ENCODE peak calls at places on chromosomes 13 and 19, in six cellular contexts. N is fibroblast of villous mesenchyme, X is colonic mucosa, R is cardiac muscle cell, E is neural crest cell, H is choroid plexus epithelial cell. M is an unnamed sample.

GRCh38 chr19:13430790-13431582 is 75.3 kb downstream of the CACNA1A start:
- DNase-seq in H (peak; percentile 50), X (peak; percentile 37), R (peak; percentile 71), N (peak; percentile 36), E (peak; percentile 44), M (peak; percentile 66)

GRCh38 chr13:98214008-98214643 is 37.1 kb upstream of the RNF113B start:
- DNase-seq in E (peak; percentile 9), X (no peak), N (peak; percentile 80), R (peak; percentile 56), H (peak; percentile 65), M (peak; percentile 50)

GRCh38 chr19:3310280-3310679 is 56.1 kb upstream of the NFIC start:
- DNase-seq in H (no peak), X (no peak), E (no peak), R (no peak), N (no peak), M (no peak)

GRCh38 chr13:96575423-96576320 is 418.6 kb downstream of the OXGR1 start:
- DNase-seq in N (no peak), H (no peak), E (no peak), R (peak; percentile 5), X (no peak), M (peak; percentile 63)

GRCh38 chr19:8423821-8424223 is 10.7 kb downstream of the MARCHF2 start:
- DNase-seq in H (peak; percentile 98), R (peak; percentile 99), N (peak; percentile 99), E (peak; percentile 42), X (peak; percentile 86), M (peak; percentile 99)

GRCh38 chr13:90049989-90050671 is 1297.4 kb upstream of the MIR17HG start:
- DNase-seq in R (no peak), E (no peak), N (no peak), H (peak; percentile 42), X (no peak), M (no peak)

GRCh38 chr19:12139309-12139708 is 841 bp downstream of the ZNF20 start:
- DNase-seq in E (no peak), N (peak; percentile 12), X (no peak), R (no peak), H (peak; percentile 13), M (no peak)

GRCh38 chr13:41917641-41918040 is 43.3 kb downstream of the VWA8 start:
- DNase-seq in H (peak; percentile 87), R (peak; percentile 74), X (no peak), N (peak; percentile 55), E (no peak), M (peak; percentile 66)

GRCh38 chr19:51181913-51182419 is 39.9 kb downstream of the SIGLEC7 start:
- DNase-seq in H (peak; percentile 14), E (no peak), N (no peak), R (peak; percentile 5), X (no peak), M (no peak)

GRCh38 chr13:106233336-106233735 is 302.1 kb downstream of the EFNB2 start:
- DNase-seq in H (no peak), X (no peak), N (no peak), E (no peak), R (no peak), M (no peak)

GRCh38 chr13:110137677-110138008 is 169.3 kb downstream of the COL4A1 start:
- DNase-seq in X (peak; percentile 36), N (no peak), R (peak; percentile 30), H (no peak), E (no peak), M (no peak)

GRCh38 chr13:62643007-62643483 is 1227.4 kb upstream of the PCDH20 start:
- DNase-seq in E (no peak), R (no peak), H (peak; percentile 49), N (no peak), X (no peak), M (peak; percentile 8)

GRCh38 chr19:53161123-53161522 is 2.3 kb upstream of the ZNF347 start:
- DNase-seq in N (no peak), X (no peak), E (no peak), H (no peak), R (no peak), M (no peak)

GRCh38 chr19:18850560-18851375 is 19.0 kb downstream of the UPF1 start:
- DNase-seq in H (peak; percentile 17), X (no peak), R (no peak), E (no peak), N (no peak), M (no peak)

GRCh38 chr13:20921572-20921971 is 19.0 kb upstream of the XPO4 start:
- DNase-seq in H (no peak), E (no peak), X (no peak), N (no peak), R (no peak), M (no peak)

GRCh38 chr19:22735911-22736645 is 47.9 kb downstream of the ZNF99 start:
- DNase-seq in H (no peak), R (no peak), E (no peak), X (no peak), N (no peak), M (no peak)

GRCh38 chr19:11541238-11541637 is 2.6 kb downstream of the CNN1 start:
- DNase-seq in R (no peak), E (no peak), X (no peak), N (no peak), H (no peak), M (no peak)

GRCh38 chr19:48925240-48925843 is 8.2 kb upstream of the DHDH start:
- DNase-seq in N (peak; percentile 77), X (no peak), E (no peak), R (peak; percentile 33), H (peak; percentile 13), M (peak; percentile 63)

GRCh38 chr19:7916908-7917291 is 2.3 kb downstream of the TGFBR3L start:
- DNase-seq in H (no peak), X (no peak), E (no peak), R (no peak), N (no peak), M (no peak)

GRCh38 chr13:98476106-98476505 is 100.8 kb downstream of the STK24 start:
- DNase-seq in N (no peak), X (no peak), H (no peak), R (peak; percentile 23), E (no peak), M (no peak)

GRCh38 chr19:55503447-55504251 is 15.4 kb downstream of the SSC5D start:
- DNase-seq in E (peak; percentile 92), R (peak; percentile 93), H (peak; percentile 92), N (peak; percentile 90), X (peak; percentile 86), M (peak; percentile 90)

DNA sequence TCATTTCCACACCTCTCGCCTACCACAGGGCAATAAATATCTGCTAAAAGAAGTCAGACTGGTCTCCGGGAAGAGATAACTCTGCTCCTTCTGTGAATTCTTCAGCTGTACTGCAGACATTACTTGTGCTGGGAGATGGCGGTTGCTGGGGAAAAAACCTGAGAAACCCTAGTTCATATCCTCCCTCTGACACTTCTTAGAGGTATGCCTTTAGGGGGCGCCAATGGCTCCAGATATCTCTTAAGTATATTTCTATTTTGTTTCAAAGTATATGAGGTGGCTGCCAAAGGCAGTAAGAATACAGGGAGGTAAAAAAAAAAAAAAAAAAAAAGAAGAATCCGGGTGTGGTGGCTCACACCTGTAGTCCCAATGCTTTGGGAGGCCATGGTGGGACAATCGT is 175.2 kb downstream of the PAN3 start:
- DNase-seq in E (no peak), R (peak; percentile 68), N (peak; percentile 78), X (no peak), H (peak; percentile 77), M (peak; percentile 77)
- TF ChIP-seq CTCF in E (peak; percentile 20), R (peak; percentile 50), N (peak; percentile 63), X (no peak), H (peak; percentile 57), M (peak; percentile 43)

DNA sequence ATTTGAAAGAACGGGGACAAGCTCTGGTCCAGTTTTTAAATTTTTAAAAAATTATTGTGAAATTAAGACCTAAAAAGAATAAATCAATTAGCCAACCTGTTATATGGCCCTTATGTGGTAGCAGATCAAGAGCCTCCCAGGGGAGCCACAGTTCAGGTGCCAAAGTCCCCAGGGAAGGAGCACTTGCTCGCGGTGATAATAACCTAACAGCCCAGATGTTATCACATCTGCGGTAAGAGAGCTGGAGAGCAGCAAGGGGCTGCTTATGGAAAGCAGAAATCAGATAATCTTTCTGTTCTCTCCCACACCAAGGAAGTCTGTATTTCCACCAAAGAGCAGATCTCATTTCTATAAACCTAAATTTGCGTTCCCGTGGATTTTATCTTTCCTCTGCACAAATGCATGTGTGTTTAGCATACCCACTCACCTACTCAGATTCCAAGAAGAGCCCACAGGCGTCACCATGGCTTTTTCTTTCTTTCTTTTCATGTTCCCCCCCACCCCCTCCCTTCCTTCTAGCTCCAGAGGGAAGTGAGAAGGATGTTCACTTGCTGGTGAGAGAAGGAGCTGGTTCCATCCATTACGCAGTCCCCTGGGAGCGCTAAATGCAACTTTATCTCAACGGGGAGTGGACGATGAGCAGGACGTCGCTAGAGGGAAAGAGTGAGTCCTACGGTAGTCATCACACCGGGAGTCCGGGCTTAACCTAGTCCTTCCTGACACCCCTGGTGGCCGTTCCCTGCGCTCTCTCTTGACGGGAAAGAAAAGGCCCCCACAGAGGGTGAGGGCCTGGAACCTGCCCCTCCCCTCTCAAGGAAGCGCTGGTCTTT is 1.6 kb upstream of the POU4F1 start:
- DNase-seq in X (no peak), E (no peak), N (no peak), R (no peak), H (no peak), M (no peak)
- TF ChIP-seq CTCF in X (no peak), E (peak; percentile 24), N (no peak), R (no peak), H (no peak), M (peak; percentile 0)

DNA sequence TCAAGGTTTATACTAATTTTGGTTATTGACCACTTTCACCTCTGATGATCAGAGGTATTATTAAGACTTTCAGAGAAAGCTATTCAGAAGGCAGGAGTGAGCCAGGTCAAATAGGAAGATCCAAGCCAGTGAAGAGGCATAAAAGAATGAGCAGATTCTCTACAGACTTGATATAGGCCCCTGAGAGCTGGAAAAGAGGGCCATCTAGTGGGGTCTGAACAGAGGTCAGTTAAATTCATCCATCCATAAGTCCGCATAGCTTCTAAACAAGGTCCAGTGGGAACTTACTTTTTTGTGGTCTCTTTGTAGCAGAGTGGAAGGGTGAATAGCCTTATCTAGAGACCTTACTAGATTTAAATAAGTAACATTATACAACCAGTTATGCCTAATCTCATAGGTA is 126.6 kb upstream of the UFM1 start:
- DNase-seq in E (no peak), N (no peak), R (peak; percentile 64), X (no peak), H (peak; percentile 73), M (peak; percentile 60)
- TF ChIP-seq CTCF in E (peak; percentile 51), N (peak; percentile 31), R (peak; percentile 40), X (no peak), H (peak; percentile 63), M (peak; percentile 46)

DNA sequence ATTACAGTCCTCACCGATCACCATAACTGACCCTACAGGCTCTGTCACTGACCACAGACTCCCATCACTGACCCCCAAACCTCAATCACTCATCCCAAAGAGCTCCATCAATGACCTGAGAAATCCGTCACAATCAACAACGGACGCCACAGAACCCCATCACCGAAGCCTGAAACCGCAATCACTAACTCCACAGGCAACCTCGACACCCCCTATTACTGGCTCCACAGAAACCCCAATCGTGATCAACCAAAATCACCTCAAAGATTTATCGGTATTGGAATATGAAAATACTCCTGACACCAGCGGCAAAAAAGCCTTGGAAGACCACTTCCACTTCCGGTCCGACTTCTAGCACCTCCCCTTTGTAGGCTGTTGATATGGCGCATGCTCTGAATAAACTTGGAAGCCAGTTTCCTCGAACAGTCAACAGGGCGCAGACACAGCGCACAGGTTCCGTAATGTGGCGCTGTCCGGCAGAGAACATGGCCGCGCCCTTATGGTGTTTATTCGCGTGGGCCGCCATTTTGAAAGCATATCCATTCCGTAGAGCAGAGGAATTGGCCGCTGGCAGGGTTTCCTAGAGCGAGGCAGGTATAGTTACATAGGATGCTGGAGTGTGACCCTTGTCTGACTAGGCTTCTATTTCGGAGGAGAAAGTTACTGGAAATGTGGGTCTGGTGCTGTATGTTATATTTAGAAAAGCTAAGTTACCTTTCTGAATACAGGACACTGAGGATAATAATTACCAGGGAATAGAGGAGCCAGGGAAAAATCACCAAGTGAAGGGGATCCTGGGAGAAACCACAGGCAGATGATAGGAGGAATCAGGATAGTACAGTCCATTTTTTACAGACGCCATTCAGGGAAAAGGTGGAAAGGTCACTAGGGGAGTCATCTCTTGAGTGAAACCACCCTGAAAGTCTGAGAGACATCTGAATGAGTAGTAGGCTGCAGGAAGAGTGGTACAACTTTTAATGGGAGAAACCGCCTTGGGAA is at the start of gene ZNF585A:
- DNase-seq in H (peak; percentile 99), R (peak; percentile 98), X (peak; percentile 92), N (peak; percentile 97), E (peak; percentile 82), M (peak; percentile 98)
- TF ChIP-seq CTCF in H (peak; percentile 50), R (peak; percentile 36), X (no peak), N (peak; percentile 23), E (peak; percentile 28), M (peak; percentile 35)